ENCODE peak calls at places on chromosomes 11 and 22, in four cellular contexts. W is right atrium auricular region, B is psoas muscle, T is neuronal stem cell. E is an unnamed sample.

GRCh38 chr11:78698612-78699011 is 123.9 kb upstream of the NARS2 start:
- DNase-seq in B (no peak), T (no peak), W (peak; percentile 81), E (no peak)

GRCh38 chr11:129557421-129557820 is 181.8 kb downstream of the BARX2 start:
- DNase-seq in W (no peak), T (no peak), B (no peak), E (no peak)

GRCh38 chr11:46597609-46598219 is 3.9 kb upstream of the AMBRA1 start:
- DNase-seq in B (no peak), T (no peak), W (no peak), E (no peak)

GRCh38 chr11:128420943-128421342 is 166.4 kb downstream of the ETS1 start:
- DNase-seq in W (no peak), T (no peak), B (no peak), E (no peak)

GRCh38 chr11:110366234-110366633 is 63.5 kb upstream of the FDX1 start:
- DNase-seq in B (peak; percentile 53), T (no peak), W (no peak), E (no peak)

GRCh38 chr11:831951-832528 is 712 bp upstream of the CD151 start:
- DNase-seq in T (no peak), W (no peak), B (no peak), E (no peak)

GRCh38 chr22:24153353-24153752 is 27.9 kb upstream of the SUSD2 start:
- DNase-seq in T (no peak), B (no peak), W (no peak), E (no peak)

GRCh38 chr11:94788396-94788795 is 20.2 kb downstream of the AMOTL1 start:
- DNase-seq in W (no peak), T (no peak), B (no peak), E (no peak)

GRCh38 chr11:119361056-119361787 is 14.7 kb upstream of the MFRP start:
- DNase-seq in T (peak; percentile 62), W (no peak), B (peak; percentile 92), E (no peak)

GRCh38 chr22:35403356-35403755 is 3.4 kb downstream of the MCM5 start:
- DNase-seq in T (no peak), W (no peak), B (no peak), E (no peak)

GRCh38 chr11:4065601-4066377 is 28.8 kb upstream of the RRM1 start:
- DNase-seq in W (no peak), T (no peak), B (no peak), E (no peak)

GRCh38 chr11:76252625-76253024 is 46.3 kb upstream of the WNT11 start:
- DNase-seq in T (no peak), W (no peak), B (no peak), E (no peak)

GRCh38 chr11:66973956-66974585 is 1.0 kb upstream of the C11orf86 start:
- DNase-seq in W (no peak), B (no peak), T (no peak), E (no peak)

GRCh38 chr11:70091651-70092050 is 13.5 kb downstream of the ANO1 start:
- DNase-seq in W (no peak), T (no peak), B (no peak), E (no peak)

DNA sequence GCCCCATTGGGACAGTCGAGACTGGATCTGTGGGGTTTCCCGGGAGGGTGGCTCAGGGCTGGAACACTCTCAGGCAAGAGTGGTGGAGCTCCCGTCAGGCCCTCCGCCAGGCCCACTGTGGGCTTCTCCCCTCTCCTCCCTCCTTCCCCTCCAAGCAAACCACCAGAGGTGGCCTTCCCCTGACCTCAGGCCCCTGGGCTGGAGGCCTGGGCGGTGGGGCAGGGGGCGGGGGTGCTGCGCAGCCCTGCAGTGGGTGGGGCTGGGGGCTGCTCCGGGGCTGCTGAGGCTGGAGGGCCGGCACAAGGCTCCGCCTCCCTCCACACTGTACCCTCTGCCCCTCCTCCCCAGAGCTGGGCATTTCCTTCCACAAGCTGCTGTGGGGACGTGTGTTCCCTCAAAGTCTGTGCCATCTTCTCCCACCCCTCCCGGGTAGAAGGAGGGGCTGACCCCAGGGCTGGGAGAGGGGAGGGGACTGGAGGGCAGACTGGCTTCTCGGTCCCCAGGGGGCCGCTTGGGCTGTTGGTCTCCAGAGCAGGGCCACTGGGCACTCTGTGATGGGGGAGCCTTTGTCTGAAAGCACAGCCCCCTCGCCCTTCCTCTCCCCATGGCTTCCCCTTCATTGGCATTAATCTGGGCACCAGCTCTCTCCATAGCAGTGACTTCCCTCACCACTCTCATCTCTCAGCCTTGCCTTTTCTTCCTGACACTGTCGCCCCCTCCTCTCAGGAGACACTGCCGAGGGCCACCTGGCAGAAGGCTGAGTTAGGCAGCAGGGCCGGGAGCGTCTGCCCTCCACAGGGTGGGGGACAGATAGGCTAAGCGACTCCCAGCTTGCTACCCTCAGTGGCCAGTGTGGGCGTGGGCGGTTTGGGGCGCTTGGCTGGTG is 7.1 kb downstream of the RCOR2 start:
- DNase-seq in W (no peak), B (no peak), T (peak; percentile 51), E (no peak)
- H3K27ac ChIP-seq in W (no peak overlapping the region), B (no peak overlapping the region), T (peak overlapping the region; percentile 73), E (no peak overlapping the region)

GRCh38 chr22:26894766-26895485 is 237.5 kb downstream of the MIAT start:
- DNase-seq in T (no peak), B (no peak), W (peak; percentile 53), E (no peak)

GRCh38 chr22:26892401-26893033 is 235.1 kb downstream of the MIAT start:
- DNase-seq in T (no peak), B (no peak), W (peak; percentile 56), E (no peak)

GRCh38 chr22:26893711-26894110 is 236.3 kb downstream of the MIAT start:
- DNase-seq in W (no peak), B (no peak), T (no peak), E (no peak)

GRCh38 chr22:26893034-26893710 is 235.8 kb downstream of the MIAT start:
- DNase-seq in W (peak; percentile 34), T (no peak), B (no peak), E (no peak)

DNA sequence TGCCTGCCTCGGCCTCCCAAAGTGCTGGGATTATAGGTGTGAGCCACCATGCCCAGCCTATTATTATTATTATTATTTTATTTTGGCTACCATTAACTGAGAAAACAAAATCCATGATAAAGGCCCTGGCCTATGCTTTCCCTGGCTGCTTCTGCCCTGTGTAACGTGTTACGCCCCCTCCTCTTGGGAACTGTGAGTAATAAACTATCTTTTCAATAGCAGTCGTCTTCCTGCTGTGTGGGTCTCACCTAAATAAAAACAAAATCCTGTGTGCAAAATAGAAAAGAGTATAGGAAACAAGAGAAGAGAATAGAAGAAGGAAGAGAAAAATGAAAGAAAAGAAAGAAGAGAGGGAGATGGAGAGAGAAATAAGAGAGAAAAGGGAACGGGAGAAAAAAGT is 237.0 kb downstream of the MIAT start:
- DNase-seq in W (no peak), B (no peak), T (no peak), E (no peak)
- H3K27ac ChIP-seq in W (peak overlapping the region; percentile 26), B (no peak overlapping the region), T (no peak overlapping the region), E (no peak overlapping the region)

DNA sequence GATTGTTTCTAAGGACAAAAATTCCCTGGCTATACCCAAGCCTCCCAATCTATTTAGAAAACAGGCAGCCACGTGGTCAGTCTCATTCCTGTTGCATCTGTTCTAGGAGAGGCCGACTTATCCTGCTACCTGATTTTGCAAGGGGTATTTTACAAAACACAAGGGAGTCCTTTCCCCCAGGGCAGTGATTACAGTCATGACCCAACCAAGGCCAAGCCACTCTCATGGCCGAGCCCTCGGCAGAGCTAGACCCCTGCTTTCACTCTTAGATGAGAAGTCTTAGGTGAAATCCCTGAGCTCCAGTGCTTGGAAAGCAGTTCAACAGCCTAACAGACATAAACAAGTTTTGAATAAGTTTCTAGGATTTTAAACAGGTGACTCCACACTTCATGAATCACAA is 89.0 kb upstream of the PITPNB start:
- DNase-seq in B (no peak), T (no peak), W (no peak), E (no peak)
- H3K27ac ChIP-seq in B (no peak overlapping the region), T (no peak overlapping the region), W (no peak overlapping the region), E (no peak overlapping the region)

GRCh38 chr22:22871536-22872278 is 15.9 kb upstream of the IGLL5 start:
- DNase-seq in B (no peak), T (no peak), W (peak; percentile 34), E (no peak)
- H3K27ac ChIP-seq in B (no peak overlapping the region), T (no peak overlapping the region), W (no peak overlapping the region), E (no peak overlapping the region)

DNA sequence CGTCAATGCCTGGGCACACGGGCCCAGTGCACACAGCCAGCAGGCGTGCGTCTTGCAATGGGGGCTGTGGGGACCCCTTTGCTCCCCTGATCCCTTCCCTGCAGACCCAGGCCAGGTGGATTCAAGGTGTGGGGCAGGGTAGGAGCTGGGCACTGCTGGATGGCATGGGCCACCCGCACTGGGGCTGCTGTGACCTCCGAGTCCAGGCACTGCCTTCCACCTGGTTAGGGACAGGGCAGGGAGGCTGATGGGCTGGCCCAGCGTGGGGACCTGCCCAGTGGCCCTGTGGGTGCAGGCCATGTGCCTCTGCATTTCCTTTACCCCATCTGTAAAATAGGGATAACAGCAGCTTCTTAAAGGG is 22.9 kb downstream of the KCNQ1 start:
- DNase-seq in T (no peak), B (no peak), W (peak; percentile 56), E (no peak)
- H3K27ac ChIP-seq in T (no peak overlapping the region), B (no peak overlapping the region), W (peak overlapping the region; percentile 85), E (no peak overlapping the region)

GRCh38 chr22:41526802-41527799 is 17.2 kb downstream of the POLR3H start:
- DNase-seq in B (peak; percentile 84), W (no peak), T (no peak), E (no peak)
- H3K27ac ChIP-seq in B (peak overlapping the region; percentile 54), W (peak overlapping the region; percentile 87), T (no peak overlapping the region), E (no peak overlapping the region)

GRCh38 chr22:45320326-45320976 is 10.7 kb downstream of the FAM118A start:
- DNase-seq in W (peak; percentile 69), B (no peak), T (no peak), E (no peak)
- H3K27ac ChIP-seq in W (peak overlapping the region; percentile 84), B (no peak overlapping the region), T (no peak overlapping the region), E (no peak overlapping the region)

GRCh38 chr22:19766506-19767426 is 6.2 kb downstream of the TBX1 start:
- DNase-seq in B (peak; percentile 76), T (no peak), W (peak; percentile 62), E (no peak)

GRCh38 chr22:19764636-19765476 is 4.3 kb downstream of the TBX1 start:
- DNase-seq in T (no peak), W (no peak), B (no peak), E (no peak)

GRCh38 chr22:19766235-19766505 is 5.6 kb downstream of the TBX1 start:
- DNase-seq in B (peak; percentile 33), T (no peak), W (no peak), E (no peak)

GRCh38 chr22:19764050-19764593 is 3.5 kb downstream of the TBX1 start:
- DNase-seq in W (no peak), B (no peak), T (no peak), E (no peak)

GRCh38 chr22:19765477-19766234 is 5.1 kb downstream of the TBX1 start:
- DNase-seq in W (no peak), B (no peak), T (no peak), E (no peak)
- H3K27ac ChIP-seq in W (no peak overlapping the region), B (no peak overlapping the region), T (no peak overlapping the region), E (no peak overlapping the region)